ENCODE peak calls at places on chromosome 3, in eight cellular contexts. One of them, this sample, is unnamed.

GRCh38 chr3:69530554-69530953 is 144.7 kb upstream of the FRMD4B start:
- DNase-seq in H1: no peak
- DNase-seq in AG10803: no peak
- DNase-seq in cardiac muscle cell: no peak
- DNase-seq in retinal pigment epithelial cell: no peak
- DNase-seq in foreskin fibroblast: no peak
- DNase-seq in heart left ventricle: no peak
- DNase-seq in cardiac fibroblast: no peak
- DNase-seq in this sample: no peak

GRCh38 chr3:48468329-48468731 is 21.8 kb downstream of the ATRIP start:
- DNase-seq in cardiac fibroblast: no peak
- DNase-seq in AG10803: no peak
- DNase-seq in retinal pigment epithelial cell: no peak
- DNase-seq in foreskin fibroblast: no peak
- DNase-seq in cardiac muscle cell: no peak
- DNase-seq in H1: no peak
- DNase-seq in heart left ventricle: no peak
- DNase-seq in this sample: peak

GRCh38 chr3:127799476-127800222 is 22.7 kb downstream of the MGLL start:
- DNase-seq in AG10803: peak
- DNase-seq in cardiac fibroblast: peak
- DNase-seq in heart left ventricle: no peak
- DNase-seq in retinal pigment epithelial cell: no peak
- DNase-seq in foreskin fibroblast: peak
- DNase-seq in cardiac muscle cell: peak
- DNase-seq in H1: no peak
- DNase-seq in this sample: no peak

GRCh38 chr3:131361464-131362421 is 19.8 kb upstream of the NUDT16 start:
- DNase-seq in H1: peak
- DNase-seq in AG10803: peak
- DNase-seq in cardiac muscle cell: peak
- DNase-seq in cardiac fibroblast: peak
- DNase-seq in retinal pigment epithelial cell: peak
- DNase-seq in foreskin fibroblast: no peak
- DNase-seq in heart left ventricle: peak
- DNase-seq in this sample: peak

GRCh38 chr3:61662861-61663260 is 101.5 kb downstream of the PTPRG start:
- DNase-seq in retinal pigment epithelial cell: no peak
- DNase-seq in foreskin fibroblast: no peak
- DNase-seq in AG10803: no peak
- DNase-seq in cardiac muscle cell: no peak
- DNase-seq in H1: no peak
- DNase-seq in cardiac fibroblast: no peak
- DNase-seq in heart left ventricle: no peak
- DNase-seq in this sample: no peak

GRCh38 chr3:15332405-15333098 is at the start of gene SH3BP5:
- DNase-seq in retinal pigment epithelial cell: no peak
- DNase-seq in foreskin fibroblast: peak
- DNase-seq in cardiac fibroblast: peak
- DNase-seq in H1: no peak
- DNase-seq in AG10803: peak
- DNase-seq in cardiac muscle cell: peak
- DNase-seq in heart left ventricle: peak
- DNase-seq in this sample: peak

GRCh38 chr3:72559377-72559776 is 288.9 kb downstream of the SHQ1 start:
- DNase-seq in heart left ventricle: no peak
- DNase-seq in cardiac muscle cell: no peak
- DNase-seq in cardiac fibroblast: no peak
- DNase-seq in foreskin fibroblast: no peak
- DNase-seq in H1: no peak
- DNase-seq in retinal pigment epithelial cell: no peak
- DNase-seq in AG10803: no peak
- DNase-seq in this sample: no peak

GRCh38 chr3:52507359-52507758 is 12.2 kb downstream of the STAB1 start:
- DNase-seq in foreskin fibroblast: peak
- DNase-seq in AG10803: peak
- DNase-seq in heart left ventricle: no peak
- DNase-seq in retinal pigment epithelial cell: peak
- DNase-seq in H1: no peak
- DNase-seq in cardiac fibroblast: peak
- DNase-seq in cardiac muscle cell: peak
- DNase-seq in this sample: no peak

GRCh38 chr3:188916934-188917391 is 254.8 kb upstream of the TPRG1 start:
- DNase-seq in heart left ventricle: no peak
- DNase-seq in H1: no peak
- DNase-seq in retinal pigment epithelial cell: no peak
- DNase-seq in foreskin fibroblast: no peak
- DNase-seq in cardiac muscle cell: peak
- DNase-seq in cardiac fibroblast: peak
- DNase-seq in AG10803: no peak
- DNase-seq in this sample: no peak

GRCh38 chr3:67875338-67875737 is 220.9 kb upstream of the SUCLG2 start:
- DNase-seq in cardiac fibroblast: no peak
- DNase-seq in foreskin fibroblast: peak
- DNase-seq in heart left ventricle: no peak
- DNase-seq in retinal pigment epithelial cell: no peak
- DNase-seq in AG10803: no peak
- DNase-seq in H1: no peak
- DNase-seq in cardiac muscle cell: no peak
- DNase-seq in this sample: peak

GRCh38 chr3:136728434-136728833 is 23.7 kb downstream of the STAG1 start:
- DNase-seq in foreskin fibroblast: no peak
- DNase-seq in cardiac fibroblast: no peak
- DNase-seq in cardiac muscle cell: no peak
- DNase-seq in heart left ventricle: no peak
- DNase-seq in retinal pigment epithelial cell: no peak
- DNase-seq in H1: no peak
- DNase-seq in AG10803: peak
- DNase-seq in this sample: no peak

GRCh38 chr3:136730595-136731273 is 21.4 kb downstream of the STAG1 start:
- DNase-seq in cardiac muscle cell: no peak
- DNase-seq in heart left ventricle: no peak
- DNase-seq in foreskin fibroblast: no peak
- DNase-seq in AG10803: no peak
- DNase-seq in cardiac fibroblast: no peak
- DNase-seq in H1: no peak
- DNase-seq in retinal pigment epithelial cell: no peak
- DNase-seq in this sample: no peak

GRCh38 chr3:136728918-136729317 is 23.3 kb downstream of the STAG1 start:
- DNase-seq in cardiac fibroblast: peak
- DNase-seq in heart left ventricle: no peak
- DNase-seq in cardiac muscle cell: peak
- DNase-seq in H1: no peak
- DNase-seq in AG10803: peak
- DNase-seq in foreskin fibroblast: peak
- DNase-seq in retinal pigment epithelial cell: peak
- DNase-seq in this sample: no peak

GRCh38 chr3:136733317-136733833 is 18.8 kb downstream of the STAG1 start:
- DNase-seq in cardiac fibroblast: peak
- DNase-seq in heart left ventricle: no peak
- DNase-seq in foreskin fibroblast: peak
- DNase-seq in AG10803: peak
- DNase-seq in retinal pigment epithelial cell: no peak
- DNase-seq in cardiac muscle cell: no peak
- DNase-seq in H1: no peak
- DNase-seq in this sample: no peak

DNA sequence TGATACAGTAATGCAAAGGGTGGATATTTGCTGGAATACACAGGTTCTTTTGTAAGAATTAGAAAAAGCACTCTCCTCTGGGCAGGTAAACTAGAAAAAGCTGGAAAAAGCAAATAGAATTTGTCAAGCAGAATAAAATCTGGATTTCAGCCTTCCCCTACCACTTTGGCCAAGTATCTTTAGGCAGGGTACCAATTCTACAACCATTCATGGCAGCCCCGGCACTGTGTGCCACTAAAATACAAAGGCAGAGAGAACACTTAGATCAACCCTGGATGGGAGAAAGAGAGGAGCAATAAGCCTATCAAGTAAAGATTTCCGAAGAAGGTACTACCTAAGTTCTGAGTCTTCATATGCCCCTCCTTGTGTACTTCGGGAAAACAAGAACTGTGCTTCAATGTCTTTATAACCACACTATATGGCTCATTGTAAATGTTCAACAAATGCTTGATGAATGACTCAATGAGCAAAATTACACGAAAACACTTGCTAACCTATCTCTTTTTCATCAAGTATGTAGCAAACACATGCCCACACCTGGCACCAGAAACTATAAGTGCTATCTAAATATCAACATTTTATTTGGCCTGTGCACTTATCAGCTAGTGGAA is 20.8 kb downstream of the STAG1 start:
- DNase-seq in heart left ventricle: no peak
- DNase-seq in foreskin fibroblast: no peak
- DNase-seq in H1: no peak
- DNase-seq in retinal pigment epithelial cell: no peak
- DNase-seq in cardiac fibroblast: no peak
- DNase-seq in AG10803: no peak
- DNase-seq in cardiac muscle cell: no peak
- DNase-seq in this sample: no peak
- TF ChIP-seq CTCF in heart left ventricle: no peak
- TF ChIP-seq CTCF in foreskin fibroblast: no peak
- TF ChIP-seq CTCF in H1: no peak
- TF ChIP-seq CTCF in retinal pigment epithelial cell: no peak
- TF ChIP-seq CTCF in cardiac fibroblast: no peak
- TF ChIP-seq CTCF in AG10803: no peak
- TF ChIP-seq CTCF in cardiac muscle cell: no peak
- TF ChIP-seq CTCF in this sample: no peak

GRCh38 chr3:57015350-57015729 is 45.1 kb upstream of the SPATA12 start:
- DNase-seq in heart left ventricle: no peak
- DNase-seq in cardiac fibroblast: no peak
- DNase-seq in AG10803: no peak
- DNase-seq in foreskin fibroblast: no peak
- DNase-seq in H1: no peak
- DNase-seq in retinal pigment epithelial cell: no peak
- DNase-seq in cardiac muscle cell: no peak
- DNase-seq in this sample: no peak

GRCh38 chr3:57018246-57018645 is 42.2 kb upstream of the SPATA12 start:
- DNase-seq in AG10803: no peak
- DNase-seq in cardiac fibroblast: no peak
- DNase-seq in heart left ventricle: no peak
- DNase-seq in retinal pigment epithelial cell: no peak
- DNase-seq in cardiac muscle cell: no peak
- DNase-seq in foreskin fibroblast: no peak
- DNase-seq in H1: no peak
- DNase-seq in this sample: no peak

GRCh38 chr3:57017481-57017880 is 43.0 kb upstream of the SPATA12 start:
- DNase-seq in cardiac muscle cell: peak
- DNase-seq in retinal pigment epithelial cell: no peak
- DNase-seq in cardiac fibroblast: peak
- DNase-seq in foreskin fibroblast: no peak
- DNase-seq in AG10803: no peak
- DNase-seq in heart left ventricle: no peak
- DNase-seq in H1: no peak
- DNase-seq in this sample: no peak

GRCh38 chr3:57015912-57016311 is 44.6 kb upstream of the SPATA12 start:
- DNase-seq in retinal pigment epithelial cell: no peak
- DNase-seq in H1: no peak
- DNase-seq in cardiac muscle cell: no peak
- DNase-seq in cardiac fibroblast: no peak
- DNase-seq in foreskin fibroblast: no peak
- DNase-seq in heart left ventricle: no peak
- DNase-seq in AG10803: no peak
- DNase-seq in this sample: no peak

DNA sequence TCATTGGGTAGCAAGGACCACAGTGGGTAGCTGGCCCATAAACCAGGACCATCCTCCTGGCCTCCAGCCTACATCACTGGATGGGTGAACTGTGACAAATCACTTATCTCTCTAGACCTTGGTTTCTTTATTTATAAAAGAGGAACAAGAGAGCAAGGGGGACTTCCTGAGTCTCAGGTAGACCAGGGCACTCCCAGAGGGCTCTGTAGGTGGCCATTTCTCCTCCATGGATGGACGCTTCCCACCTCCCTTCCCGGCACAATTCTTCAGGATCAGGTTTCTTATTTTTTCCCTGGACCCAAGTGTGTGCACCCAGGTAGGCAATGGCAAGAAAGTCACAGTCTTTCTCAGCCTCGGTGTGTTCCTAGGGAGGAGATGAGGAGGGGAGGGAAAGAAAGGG is 41.4 kb upstream of the SPATA12 start:
- DNase-seq in cardiac fibroblast: no peak
- DNase-seq in foreskin fibroblast: no peak
- DNase-seq in heart left ventricle: no peak
- DNase-seq in retinal pigment epithelial cell: no peak
- DNase-seq in cardiac muscle cell: no peak
- DNase-seq in H1: no peak
- DNase-seq in AG10803: no peak
- DNase-seq in this sample: no peak
- H3K4me3 ChIP-seq in cardiac fibroblast: no peak
- H3K4me3 ChIP-seq in foreskin fibroblast: no peak
- H3K4me3 ChIP-seq in heart left ventricle: no peak
- H3K4me3 ChIP-seq in retinal pigment epithelial cell: no peak
- H3K4me3 ChIP-seq in cardiac muscle cell: no peak
- H3K4me3 ChIP-seq in H1: no peak
- H3K4me3 ChIP-seq in AG10803: no peak
- H3K4me3 ChIP-seq in this sample: no peak

DNA sequence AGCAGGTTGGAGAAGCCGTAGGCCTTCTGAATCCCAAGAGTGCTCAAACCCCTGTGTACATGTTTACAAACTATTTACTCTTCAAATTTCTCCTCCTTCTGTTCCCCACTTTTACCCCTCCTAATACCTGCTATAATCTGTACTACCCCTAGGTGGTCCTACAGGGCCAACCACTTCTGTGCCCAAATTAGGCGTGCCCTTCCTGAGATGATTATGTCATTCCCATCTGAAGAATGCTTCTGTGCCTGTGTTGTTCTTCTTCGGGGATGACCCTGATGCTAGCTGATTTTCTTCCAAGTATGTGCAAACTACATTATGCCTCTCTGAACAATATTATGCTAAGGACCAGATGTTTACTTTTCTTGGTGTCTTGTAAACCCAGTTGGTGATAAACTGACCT is 20.5 kb downstream of the RBP2 start:
- DNase-seq in cardiac fibroblast: no peak
- DNase-seq in retinal pigment epithelial cell: no peak
- DNase-seq in AG10803: no peak
- DNase-seq in heart left ventricle: no peak
- DNase-seq in foreskin fibroblast: no peak
- DNase-seq in H1: no peak
- DNase-seq in cardiac muscle cell: peak
- DNase-seq in this sample: no peak
- TF ChIP-seq CTCF in cardiac fibroblast: peak
- TF ChIP-seq CTCF in retinal pigment epithelial cell: no peak
- TF ChIP-seq CTCF in AG10803: no peak
- TF ChIP-seq CTCF in heart left ventricle: no peak
- TF ChIP-seq CTCF in foreskin fibroblast: no peak
- TF ChIP-seq CTCF in H1: peak
- TF ChIP-seq CTCF in cardiac muscle cell: no peak
- TF ChIP-seq CTCF in this sample: no peak

DNA sequence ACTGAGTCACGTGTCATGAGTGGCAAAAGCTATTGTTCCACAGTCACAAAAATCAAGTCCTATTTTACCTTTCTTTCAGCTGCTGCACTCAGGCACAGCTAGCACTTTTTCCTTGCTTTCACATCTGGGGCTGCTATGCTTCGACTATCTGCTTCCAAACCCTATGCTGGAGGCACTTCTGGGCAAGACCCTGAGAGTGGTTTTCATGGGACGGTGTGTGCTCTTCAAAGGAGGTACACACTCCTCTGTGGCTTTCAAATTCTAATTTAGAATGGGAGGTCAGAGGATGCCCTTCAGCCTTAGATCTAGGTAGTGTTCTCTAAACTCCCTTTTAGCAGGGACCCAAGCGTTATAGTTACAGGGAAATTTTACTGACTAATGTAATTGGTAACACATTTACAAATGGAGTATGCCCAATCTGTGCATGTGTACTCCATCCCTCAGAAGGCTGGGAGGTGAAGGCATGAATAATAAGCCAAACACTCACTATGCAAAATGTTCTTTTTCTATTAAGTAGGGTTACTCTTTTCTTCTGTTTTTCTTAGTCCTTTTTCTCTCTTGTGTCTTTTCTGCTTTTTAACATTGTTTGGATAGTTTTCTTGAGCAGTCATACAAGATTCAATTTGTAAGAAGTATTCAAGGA is 188.3 kb downstream of the LSAMP start:
- DNase-seq in cardiac muscle cell: no peak
- DNase-seq in H1: no peak
- DNase-seq in heart left ventricle: no peak
- DNase-seq in foreskin fibroblast: peak
- DNase-seq in cardiac fibroblast: no peak
- DNase-seq in retinal pigment epithelial cell: no peak
- DNase-seq in AG10803: peak
- DNase-seq in this sample: no peak
- H3K4me3 ChIP-seq in cardiac muscle cell: no peak
- H3K4me3 ChIP-seq in H1: no peak
- H3K4me3 ChIP-seq in heart left ventricle: no peak
- H3K4me3 ChIP-seq in foreskin fibroblast: no peak
- H3K4me3 ChIP-seq in cardiac fibroblast: no peak
- H3K4me3 ChIP-seq in retinal pigment epithelial cell: no peak
- H3K4me3 ChIP-seq in AG10803: peak
- H3K4me3 ChIP-seq in this sample: no peak